ENCODE peak calls at places on chromosomes 5 and 9, in nine cellular contexts. One of them, this sample, is unnamed.

GRCh38 chr5:74063821-74064598 is 438.0 kb downstream of the ARHGEF28 start:
- DNase-seq in PC-9: peak
- DNase-seq in cardiac fibroblast: peak
- DNase-seq in brain microvascular endothelial cell: peak
- DNase-seq in A549: no peak
- DNase-seq in fibroblast of the aortic adventitia: peak
- DNase-seq in GM06990: no peak
- DNase-seq in retinal pigment epithelial cell: peak
- DNase-seq in psoas muscle: no peak
- DNase-seq in this sample: peak

GRCh38 chr5:7794823-7795222 is 56.1 kb downstream of the CFAP90 start:
- DNase-seq in PC-9: no peak
- DNase-seq in retinal pigment epithelial cell: no peak
- DNase-seq in fibroblast of the aortic adventitia: no peak
- DNase-seq in brain microvascular endothelial cell: no peak
- DNase-seq in GM06990: no peak
- DNase-seq in psoas muscle: no peak
- DNase-seq in cardiac fibroblast: no peak
- DNase-seq in A549: no peak
- DNase-seq in this sample: no peak

GRCh38 chr5:103249068-103249467 is 9.5 kb upstream of the MACIR start:
- DNase-seq in GM06990: no peak
- DNase-seq in brain microvascular endothelial cell: no peak
- DNase-seq in retinal pigment epithelial cell: no peak
- DNase-seq in cardiac fibroblast: no peak
- DNase-seq in PC-9: no peak
- DNase-seq in A549: no peak
- DNase-seq in fibroblast of the aortic adventitia: no peak
- DNase-seq in psoas muscle: no peak
- DNase-seq in this sample: no peak

GRCh38 chr5:160341309-160341874 is 29.0 kb upstream of the CCNJL start:
- DNase-seq in retinal pigment epithelial cell: no peak
- DNase-seq in A549: no peak
- DNase-seq in psoas muscle: no peak
- DNase-seq in fibroblast of the aortic adventitia: peak
- DNase-seq in cardiac fibroblast: no peak
- DNase-seq in brain microvascular endothelial cell: no peak
- DNase-seq in PC-9: no peak
- DNase-seq in GM06990: no peak
- DNase-seq in this sample: no peak

GRCh38 chr5:104942735-104943134 is 1380.1 kb upstream of the NUDT12 start:
- DNase-seq in fibroblast of the aortic adventitia: no peak
- DNase-seq in GM06990: no peak
- DNase-seq in brain microvascular endothelial cell: no peak
- DNase-seq in psoas muscle: no peak
- DNase-seq in A549: no peak
- DNase-seq in cardiac fibroblast: no peak
- DNase-seq in PC-9: no peak
- DNase-seq in retinal pigment epithelial cell: no peak
- DNase-seq in this sample: no peak

GRCh38 chr9:92696619-92697018 is 26.7 kb upstream of the IPPK start:
- DNase-seq in brain microvascular endothelial cell: no peak
- DNase-seq in A549: no peak
- DNase-seq in GM06990: no peak
- DNase-seq in fibroblast of the aortic adventitia: no peak
- DNase-seq in PC-9: no peak
- DNase-seq in cardiac fibroblast: no peak
- DNase-seq in retinal pigment epithelial cell: no peak
- DNase-seq in psoas muscle: no peak
- DNase-seq in this sample: no peak

GRCh38 chr5:19270153-19270552 is 717.8 kb downstream of the CDH18 start:
- DNase-seq in cardiac fibroblast: no peak
- DNase-seq in fibroblast of the aortic adventitia: no peak
- DNase-seq in retinal pigment epithelial cell: no peak
- DNase-seq in A549: no peak
- DNase-seq in GM06990: no peak
- DNase-seq in PC-9: no peak
- DNase-seq in psoas muscle: no peak
- DNase-seq in brain microvascular endothelial cell: no peak
- DNase-seq in this sample: no peak

GRCh38 chr9:70566743-70567142 is 152.3 kb upstream of the KLF9 start:
- DNase-seq in GM06990: no peak
- DNase-seq in A549: no peak
- DNase-seq in fibroblast of the aortic adventitia: no peak
- DNase-seq in retinal pigment epithelial cell: peak
- DNase-seq in PC-9: no peak
- DNase-seq in psoas muscle: no peak
- DNase-seq in cardiac fibroblast: no peak
- DNase-seq in brain microvascular endothelial cell: no peak
- DNase-seq in this sample: no peak

DNA sequence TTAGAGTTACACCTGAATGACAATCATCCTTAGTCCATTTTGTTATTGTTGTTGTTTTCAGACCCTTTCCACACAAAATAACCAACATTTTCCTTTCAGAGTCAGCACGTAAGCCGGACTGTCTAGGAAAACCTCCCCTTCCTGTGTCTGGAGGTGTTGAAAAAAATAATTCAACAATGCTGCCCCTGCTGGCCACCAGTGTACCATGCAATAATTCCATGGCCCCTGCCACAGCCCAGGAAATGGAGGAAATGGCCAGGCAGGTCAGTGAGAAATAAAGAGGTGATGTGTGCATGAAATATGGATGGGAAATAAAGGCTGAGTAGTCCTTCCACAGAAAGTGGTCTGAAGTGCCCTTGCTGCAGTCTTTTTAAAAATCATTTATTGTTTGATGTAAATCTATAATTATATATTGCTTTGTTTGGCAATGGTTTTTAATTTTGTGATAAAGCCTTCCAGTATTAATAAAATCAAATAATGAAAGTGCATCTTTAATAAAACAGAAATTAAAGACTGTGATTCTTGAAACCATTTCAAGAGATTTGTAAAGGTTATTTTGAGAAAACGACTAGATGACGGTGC is 152.8 kb upstream of the PAPPA start:
- DNase-seq in GM06990: no peak
- DNase-seq in A549: no peak
- DNase-seq in retinal pigment epithelial cell: no peak
- DNase-seq in PC-9: no peak
- DNase-seq in cardiac fibroblast: no peak
- DNase-seq in psoas muscle: no peak
- DNase-seq in brain microvascular endothelial cell: no peak
- DNase-seq in fibroblast of the aortic adventitia: no peak
- DNase-seq in this sample: peak
- TF ChIP-seq CTCF in GM06990: peak
- TF ChIP-seq CTCF in A549: peak
- TF ChIP-seq CTCF in retinal pigment epithelial cell: peak
- TF ChIP-seq CTCF in PC-9: peak
- TF ChIP-seq CTCF in cardiac fibroblast: peak
- TF ChIP-seq CTCF in psoas muscle: peak
- TF ChIP-seq CTCF in brain microvascular endothelial cell: peak
- TF ChIP-seq CTCF in fibroblast of the aortic adventitia: peak
- TF ChIP-seq CTCF in this sample: peak

GRCh38 chr9:134936021-134936761 is 18.5 kb upstream of the FCN1 start:
- DNase-seq in GM06990: peak
- DNase-seq in brain microvascular endothelial cell: no peak
- DNase-seq in retinal pigment epithelial cell: no peak
- DNase-seq in A549: no peak
- DNase-seq in fibroblast of the aortic adventitia: no peak
- DNase-seq in psoas muscle: no peak
- DNase-seq in PC-9: no peak
- DNase-seq in cardiac fibroblast: no peak
- DNase-seq in this sample: no peak

GRCh38 chr9:134937566-134938345 is 20.0 kb upstream of the FCN1 start:
- DNase-seq in psoas muscle: no peak
- DNase-seq in A549: no peak
- DNase-seq in cardiac fibroblast: no peak
- DNase-seq in retinal pigment epithelial cell: no peak
- DNase-seq in PC-9: no peak
- DNase-seq in fibroblast of the aortic adventitia: no peak
- DNase-seq in brain microvascular endothelial cell: no peak
- DNase-seq in GM06990: no peak
- DNase-seq in this sample: no peak

GRCh38 chr9:134933076-134933659 is 15.5 kb upstream of the FCN1 start:
- DNase-seq in cardiac fibroblast: no peak
- DNase-seq in GM06990: no peak
- DNase-seq in brain microvascular endothelial cell: no peak
- DNase-seq in retinal pigment epithelial cell: no peak
- DNase-seq in fibroblast of the aortic adventitia: no peak
- DNase-seq in PC-9: no peak
- DNase-seq in psoas muscle: no peak
- DNase-seq in A549: no peak
- DNase-seq in this sample: no peak

GRCh38 chr9:134936762-134937555 is 19.2 kb upstream of the FCN1 start:
- DNase-seq in A549: no peak
- DNase-seq in brain microvascular endothelial cell: no peak
- DNase-seq in GM06990: peak
- DNase-seq in retinal pigment epithelial cell: no peak
- DNase-seq in cardiac fibroblast: no peak
- DNase-seq in psoas muscle: no peak
- DNase-seq in PC-9: no peak
- DNase-seq in fibroblast of the aortic adventitia: no peak
- DNase-seq in this sample: no peak

DNA sequence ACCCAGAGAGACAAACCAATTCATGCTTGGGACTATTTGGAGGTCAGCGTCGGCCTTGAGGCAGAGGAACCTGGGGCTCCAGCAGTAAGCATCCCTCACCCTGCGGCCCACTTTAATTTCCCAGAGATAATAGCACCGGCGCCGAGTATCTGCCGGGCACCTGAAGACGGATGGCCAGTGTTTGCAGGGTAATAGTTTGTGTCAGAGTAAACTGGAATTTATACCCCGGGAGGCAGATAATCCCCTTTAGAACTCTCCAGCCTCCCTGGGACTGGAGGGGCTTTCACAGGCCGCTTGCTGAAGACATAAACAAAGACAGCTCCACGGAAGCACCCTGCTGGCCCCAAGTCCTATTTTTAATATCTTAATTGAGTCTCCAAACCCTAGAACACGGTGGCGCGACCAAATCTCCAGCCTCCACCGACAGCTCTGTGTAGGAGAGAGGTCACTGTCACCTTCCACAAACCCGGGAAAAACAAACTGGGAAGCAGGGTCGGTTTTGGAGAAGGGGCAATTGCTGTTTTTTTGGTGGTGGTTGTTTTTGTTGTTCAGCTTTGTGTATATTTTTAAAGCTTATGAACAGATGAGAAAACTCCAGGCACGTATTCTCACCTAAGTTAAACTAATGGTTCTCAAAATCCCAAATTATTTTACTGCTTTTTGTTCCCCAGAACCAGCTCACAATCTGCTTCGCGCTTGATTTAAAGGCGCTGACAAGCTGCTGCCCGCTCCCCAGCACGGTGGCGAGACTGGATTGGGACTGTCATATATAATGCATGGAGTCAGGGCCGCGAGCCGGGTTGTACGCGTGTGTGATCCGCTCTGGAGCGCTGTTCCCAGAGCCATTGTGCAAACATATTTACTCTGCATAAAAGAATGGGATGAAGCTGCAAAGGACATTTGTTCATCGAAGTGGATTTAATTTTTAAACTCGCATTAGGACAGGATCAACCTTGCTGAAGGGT is 17.6 kb upstream of the FCN1 start:
- DNase-seq in brain microvascular endothelial cell: no peak
- DNase-seq in GM06990: no peak
- DNase-seq in retinal pigment epithelial cell: no peak
- DNase-seq in fibroblast of the aortic adventitia: no peak
- DNase-seq in A549: no peak
- DNase-seq in PC-9: no peak
- DNase-seq in cardiac fibroblast: no peak
- DNase-seq in psoas muscle: no peak
- DNase-seq in this sample: no peak
- H3K4me3 ChIP-seq in brain microvascular endothelial cell: no peak
- H3K4me3 ChIP-seq in GM06990: no peak
- H3K4me3 ChIP-seq in retinal pigment epithelial cell: no peak
- H3K4me3 ChIP-seq in fibroblast of the aortic adventitia: no peak
- H3K4me3 ChIP-seq in A549: no peak
- H3K4me3 ChIP-seq in PC-9: no peak
- H3K4me3 ChIP-seq in cardiac fibroblast: no peak
- H3K4me3 ChIP-seq in psoas muscle: no peak
- H3K4me3 ChIP-seq in this sample: no peak

GRCh38 chr5:90803376-90803775 is 244.8 kb downstream of the ADGRV1 start:
- DNase-seq in brain microvascular endothelial cell: no peak
- DNase-seq in PC-9: no peak
- DNase-seq in GM06990: no peak
- DNase-seq in retinal pigment epithelial cell: no peak
- DNase-seq in fibroblast of the aortic adventitia: no peak
- DNase-seq in psoas muscle: no peak
- DNase-seq in A549: peak
- DNase-seq in cardiac fibroblast: no peak
- DNase-seq in this sample: no peak
- TF ChIP-seq CTCF in brain microvascular endothelial cell: peak
- TF ChIP-seq CTCF in PC-9: no peak
- TF ChIP-seq CTCF in GM06990: no peak
- TF ChIP-seq CTCF in retinal pigment epithelial cell: no peak
- TF ChIP-seq CTCF in fibroblast of the aortic adventitia: no peak
- TF ChIP-seq CTCF in psoas muscle: no peak
- TF ChIP-seq CTCF in A549: no peak
- TF ChIP-seq CTCF in cardiac fibroblast: no peak
- TF ChIP-seq CTCF in this sample: peak

GRCh38 chr9:111900934-111901612 is 4.5 kb downstream of the UGCG start:
- DNase-seq in psoas muscle: no peak
- DNase-seq in GM06990: no peak
- DNase-seq in fibroblast of the aortic adventitia: peak
- DNase-seq in brain microvascular endothelial cell: no peak
- DNase-seq in retinal pigment epithelial cell: no peak
- DNase-seq in cardiac fibroblast: no peak
- DNase-seq in A549: no peak
- DNase-seq in PC-9: no peak
- DNase-seq in this sample: no peak

GRCh38 chr9:111897831-111898144 is 1.2 kb downstream of the UGCG start:
- DNase-seq in brain microvascular endothelial cell: no peak
- DNase-seq in psoas muscle: no peak
- DNase-seq in PC-9: no peak
- DNase-seq in retinal pigment epithelial cell: no peak
- DNase-seq in GM06990: peak
- DNase-seq in A549: no peak
- DNase-seq in cardiac fibroblast: peak
- DNase-seq in fibroblast of the aortic adventitia: peak
- DNase-seq in this sample: peak

GRCh38 chr9:111898331-111899096 is 1.9 kb downstream of the UGCG start:
- DNase-seq in psoas muscle: no peak
- DNase-seq in retinal pigment epithelial cell: no peak
- DNase-seq in GM06990: no peak
- DNase-seq in PC-9: no peak
- DNase-seq in fibroblast of the aortic adventitia: peak
- DNase-seq in cardiac fibroblast: peak
- DNase-seq in A549: no peak
- DNase-seq in brain microvascular endothelial cell: no peak
- DNase-seq in this sample: no peak

GRCh38 chr9:111902396-111903147 is 6.0 kb downstream of the UGCG start:
- DNase-seq in fibroblast of the aortic adventitia: peak
- DNase-seq in cardiac fibroblast: peak
- DNase-seq in GM06990: no peak
- DNase-seq in A549: no peak
- DNase-seq in PC-9: no peak
- DNase-seq in brain microvascular endothelial cell: no peak
- DNase-seq in psoas muscle: no peak
- DNase-seq in retinal pigment epithelial cell: peak
- DNase-seq in this sample: peak

DNA sequence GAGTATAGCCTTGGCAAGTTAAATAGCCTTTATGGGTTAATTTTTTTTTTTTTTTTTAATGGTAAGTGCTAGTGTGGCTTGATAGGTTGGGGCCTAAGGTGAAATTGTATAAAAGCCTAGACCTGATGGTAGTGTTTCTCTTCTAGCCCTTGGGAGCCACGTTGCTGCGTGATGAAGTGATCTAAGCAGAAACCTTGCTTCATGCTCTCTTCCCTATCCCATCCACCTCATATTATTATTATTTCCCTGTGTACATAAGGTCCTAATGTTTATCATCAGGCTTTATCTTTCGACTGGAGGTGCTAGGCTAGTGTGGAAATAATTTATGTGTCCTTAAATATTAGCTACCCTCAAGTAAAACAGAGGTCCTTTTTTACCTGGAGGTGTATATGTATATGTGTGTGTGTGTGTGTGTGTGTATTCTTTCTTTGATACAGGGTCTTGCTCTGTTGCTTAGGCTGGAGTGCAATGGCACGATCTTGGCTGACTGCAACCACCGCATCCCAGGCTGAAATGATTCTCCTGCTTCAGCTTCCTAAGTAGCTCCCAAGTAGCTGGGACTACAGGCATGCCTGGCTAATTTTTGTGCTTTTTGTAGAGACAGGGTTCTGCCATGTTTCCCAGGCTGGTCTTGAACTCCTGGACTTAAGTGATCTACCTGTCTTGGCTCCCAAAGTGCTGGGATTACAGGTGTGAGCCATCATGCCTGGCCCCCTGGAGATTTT is 3.6 kb downstream of the UGCG start:
- DNase-seq in A549: no peak
- DNase-seq in GM06990: no peak
- DNase-seq in fibroblast of the aortic adventitia: peak
- DNase-seq in brain microvascular endothelial cell: no peak
- DNase-seq in PC-9: no peak
- DNase-seq in cardiac fibroblast: no peak
- DNase-seq in psoas muscle: no peak
- DNase-seq in retinal pigment epithelial cell: no peak
- DNase-seq in this sample: no peak
- H3K4me3 ChIP-seq in A549: no peak
- H3K4me3 ChIP-seq in GM06990: peak
- H3K4me3 ChIP-seq in fibroblast of the aortic adventitia: peak
- H3K4me3 ChIP-seq in brain microvascular endothelial cell: peak
- H3K4me3 ChIP-seq in PC-9: peak
- H3K4me3 ChIP-seq in cardiac fibroblast: peak
- H3K4me3 ChIP-seq in psoas muscle: peak
- H3K4me3 ChIP-seq in retinal pigment epithelial cell: peak
- H3K4me3 ChIP-seq in this sample: no peak

This sample was measured in epithelial cell of esophagus.